ENCODE peak calls at places on chromosomes 12 and 14, in ten cellular contexts. G is HFF-Myc, S is thoracic aorta, R is upper lobe of right lung, P is aorta, E is cardiac fibroblast, U is PC-9, Z is tibial artery, I is lower lobe of right lung, T is breast epithelium. C is an unnamed sample.

GRCh38 chr14:106845286-106846087 is 1319.1 kb downstream of the TMEM121 start:
- DNase-seq in R (peak; percentile 76), T (peak; percentile 49), P (no peak), E (no peak), G (no peak), S (no peak), I (peak; percentile 79), U (peak; percentile 46), Z (no peak), C (no peak)

GRCh38 chr14:84643438-84643837 is 886.5 kb upstream of the FLRT2 start:
- DNase-seq in U (no peak), T (no peak), P (no peak), G (no peak), E (no peak), I (no peak), Z (no peak), S (no peak), R (no peak), C (no peak)

GRCh38 chr14:85313801-85314207 is 216.1 kb upstream of the FLRT2 start:
- DNase-seq in G (no peak), Z (no peak), U (no peak), P (no peak), S (no peak), R (no peak), T (no peak), I (no peak), E (peak; percentile 10), C (no peak)

GRCh38 chr14:93085916-93086315 is 29.8 kb downstream of the ITPK1 start:
- DNase-seq in Z (no peak), T (no peak), S (no peak), E (no peak), P (no peak), G (no peak), U (peak; percentile 57), I (no peak), R (no peak), C (no peak)

GRCh38 chr12:103966736-103967135 is 1.1 kb downstream of the TDG start:
- DNase-seq in U (no peak), T (no peak), P (no peak), R (no peak), Z (no peak), S (no peak), G (no peak), I (no peak), E (no peak), C (no peak)

GRCh38 chr12:122523846-122524718 is 2.7 kb downstream of the RSRC2 start:
- DNase-seq in P (no peak), R (no peak), Z (no peak), U (no peak), S (no peak), E (no peak), G (no peak), T (no peak), I (no peak), C (no peak)

GRCh38 chr14:97329701-97330100 is 532.5 kb downstream of the VRK1 start:
- DNase-seq in I (no peak), T (no peak), G (no peak), P (no peak), S (no peak), E (no peak), Z (no peak), U (no peak), R (no peak), C (no peak)

GRCh38 chr12:31558521-31558920 is 32.4 kb downstream of the DENND5B start:
- DNase-seq in Z (no peak), E (peak; percentile 11), R (no peak), I (no peak), T (no peak), U (no peak), P (no peak), G (no peak), S (no peak), C (no peak)

GRCh38 chr12:106583578-106584103 is 837 bp downstream of the RFX4 start:
- DNase-seq in T (no peak), I (peak; percentile 46), P (no peak), Z (no peak), E (peak; percentile 20), U (no peak), G (no peak), R (no peak), S (no peak), C (no peak)

GRCh38 chr12:106582264-106582591 is 576 bp upstream of the RFX4 start:
- DNase-seq in P (no peak), R (no peak), Z (no peak), T (no peak), G (no peak), I (no peak), S (no peak), U (no peak), E (no peak), C (no peak)

GRCh38 chr12:106584104-106585064 is 1.6 kb downstream of the RFX4 start:
- DNase-seq in E (no peak), R (no peak), S (no peak), U (no peak), G (no peak), T (no peak), Z (no peak), P (no peak), I (no peak), C (no peak)

GRCh38 chr12:106581543-106582263 is 1.1 kb upstream of the RFX4 start:
- DNase-seq in R (no peak), U (no peak), P (no peak), I (peak; percentile 46), Z (no peak), S (no peak), E (peak; percentile 37), T (no peak), G (no peak), C (no peak)

DNA sequence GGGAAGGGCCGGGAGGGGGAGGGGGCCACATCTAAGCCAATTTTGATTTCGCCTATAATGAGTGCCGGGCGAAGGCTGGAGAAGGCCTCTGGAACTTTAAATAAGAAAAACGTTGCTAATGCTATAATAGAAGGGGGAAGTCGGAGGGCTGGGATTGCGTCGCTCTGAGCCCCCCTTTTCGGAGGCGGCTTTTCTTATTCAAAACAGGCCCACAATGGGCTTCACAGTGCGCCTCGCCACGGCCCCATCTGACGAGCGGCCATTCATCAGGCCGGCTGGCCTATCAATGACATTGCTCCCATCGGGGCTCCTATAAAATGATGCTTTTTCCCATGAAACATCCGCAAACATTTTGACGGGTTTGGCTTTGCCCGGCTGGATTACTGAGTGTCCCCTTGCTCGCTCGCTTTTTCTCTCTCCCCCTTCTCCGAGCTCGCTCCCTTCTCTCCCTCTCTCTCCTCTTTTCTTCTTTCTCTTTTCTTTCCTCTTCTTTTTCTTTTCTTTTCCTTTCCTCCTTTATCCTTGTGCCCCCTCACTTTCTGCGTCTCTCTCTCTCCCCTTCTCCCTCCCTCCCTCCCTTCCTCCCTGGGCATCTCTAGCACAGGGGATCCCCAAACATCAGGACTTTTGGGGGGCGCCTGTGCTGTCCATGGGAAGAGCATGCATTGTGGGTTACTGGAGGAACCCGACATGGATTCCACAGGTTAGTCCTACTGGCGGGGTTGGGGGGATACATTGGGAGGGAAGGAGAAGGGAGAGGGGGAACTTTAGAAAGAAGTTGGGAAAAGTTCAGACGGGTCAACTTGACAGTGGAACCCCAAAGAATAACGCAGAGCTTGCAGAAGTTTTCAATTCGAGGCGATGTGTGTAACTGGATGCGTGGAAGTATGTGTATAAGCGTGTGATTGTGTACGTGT is at the start of gene RFX4:
- DNase-seq in I (no peak), R (no peak), P (no peak), E (no peak), U (no peak), S (no peak), G (no peak), Z (no peak), T (no peak), C (no peak)
- H3K4me3 ChIP-seq in I (peak within 1 kb of the TSS; percentile 40), R (peak within 1 kb of the TSS; percentile 36), P (peak within 1 kb of the TSS; percentile 45), E (peak within 1 kb of the TSS; percentile 30), U (no peak within 1 kb of the TSS), S (peak within 1 kb of the TSS; percentile 61), G (peak within 1 kb of the TSS; percentile 20), Z (peak within 1 kb of the TSS; percentile 34), T (peak within 1 kb of the TSS; percentile 62), C (peak within 1 kb of the TSS; percentile 61)

GRCh38 chr14:101760138-101761011 is 1.1 kb upstream of the PPP2R5C start:
- DNase-seq in U (peak; percentile 99), R (peak; percentile 99), P (peak; percentile 99), G (peak; percentile 90), I (peak; percentile 98), E (peak; percentile 100), T (peak; percentile 98), Z (peak; percentile 99), S (peak; percentile 90), C (peak; percentile 99)
- H3K4me3 ChIP-seq in U (peak overlapping the region; percentile 42), R (peak overlapping the region; percentile 94), P (peak overlapping the region; percentile 58), G (peak overlapping the region; percentile 20), I (peak overlapping the region; percentile 98), E (peak overlapping the region; percentile 88), T (peak overlapping the region; percentile 98), Z (peak overlapping the region; percentile 82), S (peak overlapping the region; percentile 88), C (peak overlapping the region; percentile 100)

GRCh38 chr12:47207829-47208248 is 128.1 kb upstream of the AMIGO2 start:
- DNase-seq in S (no peak), U (no peak), P (no peak), G (no peak), T (no peak), E (no peak), R (no peak), Z (no peak), I (no peak), C (no peak)

GRCh38 chr12:47205532-47206449 is 126.0 kb upstream of the AMIGO2 start:
- DNase-seq in S (no peak), I (no peak), R (no peak), U (no peak), P (no peak), G (no peak), T (no peak), Z (no peak), E (no peak), C (no peak)

GRCh38 chr12:47209014-47209413 is 129.3 kb upstream of the AMIGO2 start:
- DNase-seq in P (no peak), T (no peak), E (no peak), Z (no peak), U (no peak), I (no peak), G (no peak), S (no peak), R (no peak), C (no peak)

GRCh38 chr12:47206450-47206830 is 126.7 kb upstream of the AMIGO2 start:
- DNase-seq in S (no peak), U (no peak), G (no peak), I (no peak), P (no peak), T (no peak), Z (no peak), R (no peak), E (no peak), C (no peak)

DNA sequence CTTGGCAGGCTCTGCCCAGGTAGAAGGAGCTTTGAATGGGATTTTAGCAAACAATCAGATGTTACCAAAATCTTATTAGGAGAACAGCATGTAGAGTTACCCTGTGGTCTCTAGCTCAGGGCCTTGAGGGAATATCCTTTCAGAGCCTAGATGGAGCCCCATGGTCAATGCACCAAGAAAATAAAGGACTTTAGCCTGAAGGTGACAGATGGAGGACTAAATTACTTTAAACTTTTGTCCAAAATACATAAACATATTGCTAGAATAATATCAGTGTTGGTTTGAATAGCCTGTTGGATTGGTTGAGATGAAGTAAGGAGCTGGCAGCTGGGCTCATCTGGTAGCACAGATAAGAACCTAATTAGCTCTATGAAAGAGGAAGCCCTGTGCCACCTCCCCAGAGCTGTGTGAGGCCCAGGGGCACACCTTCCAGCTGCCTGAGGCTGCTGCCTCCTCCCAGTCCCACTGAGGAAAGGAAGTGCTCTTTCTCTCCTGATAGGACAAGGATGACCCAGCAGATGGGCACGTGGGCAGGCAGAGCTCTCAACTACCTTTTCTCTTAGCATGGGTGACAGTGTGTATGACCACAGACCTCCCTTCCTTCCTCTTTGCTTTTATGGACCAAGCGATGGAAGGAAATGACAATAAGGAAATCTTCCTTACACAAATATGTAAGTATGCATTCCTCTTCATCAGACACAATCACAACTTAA is 127.4 kb upstream of the AMIGO2 start:
- DNase-seq in E (no peak), T (no peak), S (no peak), U (no peak), R (peak; percentile 66), P (peak; percentile 63), Z (no peak), I (peak; percentile 76), G (no peak), C (no peak)
- H3K4me3 ChIP-seq in E (no peak overlapping the region), T (no peak overlapping the region), S (no peak overlapping the region), U (no peak overlapping the region), R (no peak overlapping the region), P (no peak overlapping the region), Z (no peak overlapping the region), I (no peak overlapping the region), G (no peak overlapping the region), C (no peak overlapping the region)

DNA sequence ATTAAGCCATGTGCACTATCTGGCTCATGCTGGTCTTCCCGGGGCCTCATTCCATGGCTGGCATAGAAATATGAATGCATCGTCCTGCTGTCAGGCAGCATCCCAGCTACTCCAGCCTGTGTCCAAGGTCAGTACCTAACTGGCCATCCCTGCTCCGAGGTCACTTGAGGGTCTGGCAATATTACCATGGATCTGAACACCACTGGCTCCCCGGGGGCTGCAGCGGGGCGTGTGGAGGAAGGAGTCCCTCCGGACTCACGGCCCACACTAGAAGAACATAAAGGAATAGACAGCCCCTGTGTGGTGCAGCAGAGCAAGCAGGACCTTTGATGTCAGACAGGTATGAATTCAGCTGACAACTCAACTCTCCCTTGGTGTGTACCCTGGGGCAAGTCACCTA is 19.2 kb downstream of the ESRRB start:
- DNase-seq in R (no peak), I (no peak), U (no peak), Z (no peak), P (no peak), G (no peak), S (no peak), E (no peak), T (no peak), C (no peak)
- H3K4me3 ChIP-seq in R (no peak overlapping the region), I (no peak overlapping the region), U (no peak overlapping the region), Z (no peak overlapping the region), P (no peak overlapping the region), G (no peak overlapping the region), S (no peak overlapping the region), E (no peak overlapping the region), T (no peak overlapping the region), C (no peak overlapping the region)

C was measured in left ventricle myocardium inferior.